ENCODE peak calls at places on chromosome 7, in eight cellular contexts. One of them, this sample, is unnamed.

GRCh38 chr7:22094413-22095304 is 149.0 kb upstream of the CDCA7L start:
- DNase-seq in A549: no peak
- DNase-seq in HCT116: no peak
- DNase-seq in brain microvascular endothelial cell: no peak
- DNase-seq in MCF 10A: no peak
- DNase-seq in nephron progenitor cell: no peak
- DNase-seq in astrocyte: peak; percentile 4
- DNase-seq in Peyer's patch: no peak
- DNase-seq in this sample: no peak

GRCh38 chr7:134298902-134299683 is 17.6 kb downstream of the SLC35B4 start:
- DNase-seq in A549: no peak
- DNase-seq in HCT116: no peak
- DNase-seq in brain microvascular endothelial cell: no peak
- DNase-seq in MCF 10A: no peak
- DNase-seq in nephron progenitor cell: no peak
- DNase-seq in astrocyte: peak; percentile 16
- DNase-seq in Peyer's patch: no peak
- DNase-seq in this sample: no peak

GRCh38 chr7:5448378-5449042 is 24.9 kb upstream of the TNRC18 start:
- DNase-seq in A549: no peak
- DNase-seq in HCT116: no peak
- DNase-seq in brain microvascular endothelial cell: no peak
- DNase-seq in MCF 10A: no peak
- DNase-seq in nephron progenitor cell: no peak
- DNase-seq in astrocyte: no peak
- DNase-seq in Peyer's patch: no peak
- DNase-seq in this sample: no peak

GRCh38 chr7:6242561-6242960 is 29.9 kb downstream of the CYTH3 start:
- DNase-seq in A549: no peak
- DNase-seq in HCT116: no peak
- DNase-seq in brain microvascular endothelial cell: no peak
- DNase-seq in MCF 10A: no peak
- DNase-seq in nephron progenitor cell: no peak
- DNase-seq in astrocyte: no peak
- DNase-seq in Peyer's patch: no peak
- DNase-seq in this sample: no peak

GRCh38 chr7:122006687-122007086 is 133.7 kb downstream of the PTPRZ1 start:
- DNase-seq in A549: no peak
- DNase-seq in HCT116: no peak
- DNase-seq in brain microvascular endothelial cell: no peak
- DNase-seq in MCF 10A: peak; percentile 20
- DNase-seq in nephron progenitor cell: no peak
- DNase-seq in astrocyte: no peak
- DNase-seq in Peyer's patch: no peak
- DNase-seq in this sample: no peak

GRCh38 chr7:57198801-57199200 is 66.6 kb upstream of the ZNF479 start:
- DNase-seq in A549: no peak
- DNase-seq in HCT116: no peak
- DNase-seq in brain microvascular endothelial cell: no peak
- DNase-seq in MCF 10A: no peak
- DNase-seq in nephron progenitor cell: no peak
- DNase-seq in astrocyte: no peak
- DNase-seq in Peyer's patch: no peak
- DNase-seq in this sample: no peak

GRCh38 chr7:134669845-134670373 is 23.3 kb downstream of the BPGM start:
- DNase-seq in A549: peak; percentile 73
- DNase-seq in HCT116: peak; percentile 27
- DNase-seq in brain microvascular endothelial cell: peak; percentile 94
- DNase-seq in MCF 10A: peak; percentile 97
- DNase-seq in nephron progenitor cell: no peak
- DNase-seq in astrocyte: peak; percentile 91
- DNase-seq in Peyer's patch: peak; percentile 50
- DNase-seq in this sample: peak; percentile 26

GRCh38 chr7:89264126-89264525 is 468.6 kb upstream of the TEX47 start:
- DNase-seq in A549: no peak
- DNase-seq in HCT116: no peak
- DNase-seq in brain microvascular endothelial cell: no peak
- DNase-seq in MCF 10A: no peak
- DNase-seq in nephron progenitor cell: no peak
- DNase-seq in astrocyte: no peak
- DNase-seq in Peyer's patch: no peak
- DNase-seq in this sample: no peak

GRCh38 chr7:45067582-45067981 is 21.2 kb downstream of the NACAD start:
- DNase-seq in A549: no peak
- DNase-seq in HCT116: no peak
- DNase-seq in brain microvascular endothelial cell: no peak
- DNase-seq in MCF 10A: no peak
- DNase-seq in nephron progenitor cell: no peak
- DNase-seq in astrocyte: no peak
- DNase-seq in Peyer's patch: no peak
- DNase-seq in this sample: no peak

GRCh38 chr7:138711007-138711406 is 9.8 kb upstream of the SVOPL start:
- DNase-seq in A549: no peak
- DNase-seq in HCT116: no peak
- DNase-seq in brain microvascular endothelial cell: no peak
- DNase-seq in MCF 10A: no peak
- DNase-seq in nephron progenitor cell: no peak
- DNase-seq in astrocyte: no peak
- DNase-seq in Peyer's patch: no peak
- DNase-seq in this sample: no peak

GRCh38 chr7:118288098-118288497 is 63.6 kb downstream of the ANKRD7 start:
- DNase-seq in A549: no peak
- DNase-seq in HCT116: no peak
- DNase-seq in brain microvascular endothelial cell: no peak
- DNase-seq in MCF 10A: no peak
- DNase-seq in nephron progenitor cell: no peak
- DNase-seq in astrocyte: no peak
- DNase-seq in Peyer's patch: no peak
- DNase-seq in this sample: no peak

GRCh38 chr7:149422914-149423285 is 38.0 kb downstream of the ZNF777 start:
- DNase-seq in A549: no peak
- DNase-seq in HCT116: no peak
- DNase-seq in brain microvascular endothelial cell: no peak
- DNase-seq in MCF 10A: no peak
- DNase-seq in nephron progenitor cell: no peak
- DNase-seq in astrocyte: no peak
- DNase-seq in Peyer's patch: peak; percentile 50
- DNase-seq in this sample: peak; percentile 29

GRCh38 chr7:103715376-103716110 is 269.5 kb upstream of the SLC26A5 start:
- DNase-seq in A549: no peak
- DNase-seq in HCT116: no peak
- DNase-seq in brain microvascular endothelial cell: no peak
- DNase-seq in MCF 10A: no peak
- DNase-seq in nephron progenitor cell: no peak
- DNase-seq in astrocyte: peak; percentile 23
- DNase-seq in Peyer's patch: no peak
- DNase-seq in this sample: no peak

GRCh38 chr7:77729574-77730348 is 33.5 kb downstream of the RSBN1L start:
- DNase-seq in A549: no peak
- DNase-seq in HCT116: no peak
- DNase-seq in brain microvascular endothelial cell: no peak
- DNase-seq in MCF 10A: no peak
- DNase-seq in nephron progenitor cell: no peak
- DNase-seq in astrocyte: peak; percentile 23
- DNase-seq in Peyer's patch: no peak
- DNase-seq in this sample: no peak

GRCh38 chr7:96407427-96407826 is 85.5 kb upstream of the SLC25A13 start:
- DNase-seq in A549: no peak
- DNase-seq in HCT116: no peak
- DNase-seq in brain microvascular endothelial cell: peak; percentile 81
- DNase-seq in MCF 10A: no peak
- DNase-seq in nephron progenitor cell: no peak
- DNase-seq in astrocyte: peak; percentile 77
- DNase-seq in Peyer's patch: no peak
- DNase-seq in this sample: no peak

DNA sequence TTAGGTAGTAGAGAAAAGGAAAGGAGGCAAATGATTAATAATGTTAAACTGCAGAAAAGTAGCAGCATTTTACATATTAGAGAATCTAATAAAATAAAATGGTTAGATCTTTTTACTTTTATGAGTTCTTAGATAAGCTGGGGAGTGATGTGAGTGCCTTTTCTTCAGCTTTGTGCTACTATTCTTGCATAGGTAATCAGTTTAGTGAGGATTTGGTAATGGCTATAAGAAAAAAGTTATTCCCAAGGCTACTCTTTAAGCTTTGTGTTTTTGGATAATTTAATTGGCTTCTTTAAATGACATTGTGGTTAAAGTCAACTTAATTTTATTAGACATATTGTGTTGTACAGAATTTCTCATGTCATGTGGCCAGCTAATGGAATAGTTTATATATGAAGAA is 3.7 kb downstream of the KCND2 start:
- DNase-seq in A549: no peak
- DNase-seq in HCT116: no peak
- DNase-seq in brain microvascular endothelial cell: no peak
- DNase-seq in MCF 10A: no peak
- DNase-seq in nephron progenitor cell: no peak
- DNase-seq in astrocyte: no peak
- DNase-seq in Peyer's patch: no peak
- DNase-seq in this sample: no peak
- TF ChIP-seq CTCF in A549: no peak
- TF ChIP-seq CTCF in HCT116: no peak
- TF ChIP-seq CTCF in brain microvascular endothelial cell: no peak
- TF ChIP-seq CTCF in MCF 10A: no peak
- TF ChIP-seq CTCF in nephron progenitor cell: no peak
- TF ChIP-seq CTCF in astrocyte: no peak
- TF ChIP-seq CTCF in Peyer's patch: no peak
- TF ChIP-seq CTCF in this sample: no peak

GRCh38 chr7:116097365-116098009 is 66.9 kb upstream of the TFEC start:
- DNase-seq in A549: peak; percentile 77
- DNase-seq in HCT116: peak; percentile 75
- DNase-seq in brain microvascular endothelial cell: peak; percentile 81
- DNase-seq in MCF 10A: peak; percentile 9
- DNase-seq in nephron progenitor cell: no peak
- DNase-seq in astrocyte: peak; percentile 84
- DNase-seq in Peyer's patch: no peak
- DNase-seq in this sample: no peak
- TF ChIP-seq CTCF in A549: no peak
- TF ChIP-seq CTCF in HCT116: peak; percentile 51
- TF ChIP-seq CTCF in brain microvascular endothelial cell: no peak
- TF ChIP-seq CTCF in MCF 10A: no peak
- TF ChIP-seq CTCF in nephron progenitor cell: peak; percentile 18
- TF ChIP-seq CTCF in astrocyte: peak; percentile 22
- TF ChIP-seq CTCF in Peyer's patch: no peak
- TF ChIP-seq CTCF in this sample: no peak

DNA sequence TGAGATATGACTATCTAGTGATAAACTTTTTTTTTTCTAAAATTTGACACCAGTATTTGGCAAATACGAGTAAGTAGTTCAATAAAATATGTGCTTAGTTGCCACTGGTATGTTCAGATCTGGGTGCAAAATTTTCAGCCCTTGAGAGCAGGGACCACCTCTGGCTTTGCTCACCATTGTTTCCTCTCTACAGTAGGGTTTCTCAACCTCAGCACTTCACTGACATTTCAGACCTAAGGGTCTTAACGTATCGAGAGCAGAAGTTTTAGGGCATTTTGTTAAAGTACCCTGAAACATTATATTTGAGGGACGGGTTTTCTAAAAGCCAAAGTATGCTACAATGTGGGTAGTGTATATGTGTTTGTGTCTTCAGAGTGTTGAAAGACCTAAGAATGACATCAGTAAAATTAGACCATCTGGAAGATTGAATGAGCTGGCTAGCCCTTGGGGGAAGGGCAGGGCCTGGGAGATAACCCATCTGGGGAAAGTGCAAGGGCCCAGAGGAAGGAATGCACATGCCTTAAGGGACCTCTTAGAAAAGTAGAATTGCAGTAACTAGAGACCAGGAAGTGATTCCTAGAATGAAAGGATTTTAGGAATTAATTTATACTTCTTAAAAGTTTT is 11.8 kb downstream of the BZW2 start:
- DNase-seq in A549: peak; percentile 77
- DNase-seq in HCT116: no peak
- DNase-seq in brain microvascular endothelial cell: peak; percentile 81
- DNase-seq in MCF 10A: peak; percentile 83
- DNase-seq in nephron progenitor cell: no peak
- DNase-seq in astrocyte: peak; percentile 76
- DNase-seq in Peyer's patch: no peak
- DNase-seq in this sample: no peak
- TF ChIP-seq CTCF in A549: no peak
- TF ChIP-seq CTCF in HCT116: peak; percentile 9
- TF ChIP-seq CTCF in brain microvascular endothelial cell: peak; percentile 59
- TF ChIP-seq CTCF in MCF 10A: no peak
- TF ChIP-seq CTCF in nephron progenitor cell: no peak
- TF ChIP-seq CTCF in astrocyte: peak; percentile 14
- TF ChIP-seq CTCF in Peyer's patch: no peak
- TF ChIP-seq CTCF in this sample: no peak

GRCh38 chr7:30076411-30076810 is 48.2 kb downstream of the PLEKHA8 start:
- DNase-seq in A549: no peak
- DNase-seq in HCT116: no peak
- DNase-seq in brain microvascular endothelial cell: no peak
- DNase-seq in MCF 10A: no peak
- DNase-seq in nephron progenitor cell: no peak
- DNase-seq in astrocyte: no peak
- DNase-seq in Peyer's patch: no peak
- DNase-seq in this sample: no peak

GRCh38 chr7:30070052-30070451 is 41.8 kb downstream of the PLEKHA8 start:
- DNase-seq in A549: no peak
- DNase-seq in HCT116: no peak
- DNase-seq in brain microvascular endothelial cell: no peak
- DNase-seq in MCF 10A: no peak
- DNase-seq in nephron progenitor cell: no peak
- DNase-seq in astrocyte: no peak
- DNase-seq in Peyer's patch: no peak
- DNase-seq in this sample: no peak

GRCh38 chr7:30069096-30069867 is 41.1 kb downstream of the PLEKHA8 start:
- DNase-seq in A549: no peak
- DNase-seq in HCT116: no peak
- DNase-seq in brain microvascular endothelial cell: no peak
- DNase-seq in MCF 10A: no peak
- DNase-seq in nephron progenitor cell: no peak
- DNase-seq in astrocyte: no peak
- DNase-seq in Peyer's patch: no peak
- DNase-seq in this sample: no peak

GRCh38 chr7:30079880-30080279 is 51.7 kb downstream of the PLEKHA8 start:
- DNase-seq in A549: no peak
- DNase-seq in HCT116: no peak
- DNase-seq in brain microvascular endothelial cell: no peak
- DNase-seq in MCF 10A: no peak
- DNase-seq in nephron progenitor cell: no peak
- DNase-seq in astrocyte: no peak
- DNase-seq in Peyer's patch: no peak
- DNase-seq in this sample: no peak

DNA sequence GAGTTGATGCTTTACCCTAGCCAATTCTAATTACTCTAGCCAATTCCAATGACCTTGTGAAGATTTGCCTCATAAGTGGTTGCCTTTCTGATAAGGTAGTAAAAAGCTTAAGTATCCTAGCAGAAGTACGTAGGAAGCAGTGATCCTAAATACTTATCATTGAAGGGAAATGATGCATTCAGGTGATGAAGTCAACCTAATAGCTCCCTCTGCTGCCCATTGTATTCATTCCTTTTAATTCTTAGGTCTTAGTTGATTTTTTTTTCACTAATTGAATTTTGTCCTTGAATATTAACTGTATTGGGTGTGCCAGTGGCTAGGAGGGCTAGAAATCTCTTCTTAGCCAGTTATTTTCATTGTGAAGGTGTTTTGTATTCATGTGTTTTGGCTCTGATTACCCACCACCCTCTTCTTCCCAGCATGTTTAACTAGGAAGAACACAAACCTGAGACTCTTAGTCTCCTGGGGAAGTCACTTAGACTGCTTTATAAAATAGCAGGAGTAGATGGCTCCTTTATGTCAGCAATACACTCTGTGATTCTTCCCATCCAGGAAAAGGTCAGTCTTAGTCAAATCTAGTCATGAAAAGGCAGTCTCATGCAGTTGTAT is 46.3 kb downstream of the PLEKHA8 start:
- DNase-seq in A549: peak; percentile 49
- DNase-seq in HCT116: peak; percentile 38
- DNase-seq in brain microvascular endothelial cell: no peak
- DNase-seq in MCF 10A: peak; percentile 59
- DNase-seq in nephron progenitor cell: no peak
- DNase-seq in astrocyte: peak; percentile 71
- DNase-seq in Peyer's patch: no peak
- DNase-seq in this sample: no peak
- TF ChIP-seq CTCF in A549: peak; percentile 78
- TF ChIP-seq CTCF in HCT116: peak; percentile 68
- TF ChIP-seq CTCF in brain microvascular endothelial cell: peak; percentile 55
- TF ChIP-seq CTCF in MCF 10A: peak; percentile 40
- TF ChIP-seq CTCF in nephron progenitor cell: peak; percentile 22
- TF ChIP-seq CTCF in astrocyte: peak; percentile 49
- TF ChIP-seq CTCF in Peyer's patch: peak; percentile 51
- TF ChIP-seq CTCF in this sample: no peak